ENCODE peak calls at places on chromosomes 1 and 21, in nine cellular contexts. A, E, Z, F, W, O, Q, V and D are unnamed samples. For H3K36me3, the result is how much of the 10 kb centered on the place peaks cover.

GRCh38 chr1:86965012-86965826 is 50.8 kb downstream of the HS2ST1 start:
- DNase-seq in W (no peak), Z (no peak), Q (peak), F (no peak), V (no peak), A (no peak), O (peak), E (peak), D (peak)

GRCh38 chr1:39238476-39238875 is 34.0 kb downstream of the MACF1 start:
- DNase-seq in Z (no peak), W (no peak), V (no peak), A (no peak), O (peak), F (no peak), E (no peak), Q (no peak), D (peak)

GRCh38 chr1:90671736-90672135 is 45.4 kb downstream of the BARHL2 start:
- DNase-seq in Q (no peak), F (no peak), A (no peak), Z (no peak), E (no peak), V (no peak), O (no peak), W (no peak), D (no peak)

GRCh38 chr1:172837816-172838680 is 179.1 kb downstream of the FASLG start:
- DNase-seq in O (peak), Q (no peak), W (no peak), A (no peak), E (no peak), V (no peak), F (no peak), Z (no peak), D (peak)

GRCh38 chr1:210932104-210932503 is 201.8 kb downstream of the KCNH1 start:
- DNase-seq in Q (no peak), Z (no peak), E (no peak), O (no peak), V (no peak), W (no peak), F (no peak), A (no peak), D (no peak)

GRCh38 chr1:211697356-211697755 is 21.9 kb upstream of the NEK2 start:
- DNase-seq in F (no peak), Z (no peak), V (no peak), Q (no peak), W (no peak), A (no peak), E (no peak), O (no peak), D (no peak)

GRCh38 chr1:71509051-71509595 is 428.3 kb upstream of the ZRANB2 start:
- DNase-seq in V (no peak), F (no peak), Z (no peak), O (peak), Q (no peak), E (no peak), A (no peak), W (no peak), D (no peak)

GRCh38 chr21:25967566-25968438 is 202.8 kb downstream of the APP start:
- DNase-seq in A (no peak), E (no peak), O (peak), V (no peak), F (no peak), Z (no peak), W (no peak), Q (no peak), D (peak)

GRCh38 chr1:198656500-198656932 is 17.7 kb downstream of the PTPRC start:
- DNase-seq in F (no peak), Z (peak), O (no peak), W (peak), Q (peak), V (no peak), E (no peak), A (no peak), D (no peak)

GRCh38 chr1:109299087-109299983 is 7.5 kb downstream of the MYBPHL start:
- DNase-seq in E (no peak), O (peak), V (no peak), F (peak), W (no peak), Q (no peak), A (no peak), Z (no peak), D (peak)

GRCh38 chr21:43603641-43604504 is 55.4 kb downstream of the HSF2BP start:
- DNase-seq in F (no peak), Z (no peak), Q (no peak), E (no peak), O (peak), A (no peak), V (no peak), W (no peak), D (no peak)

GRCh38 chr1:94773931-94774422 is 46.2 kb upstream of the SLC44A3 start:
- DNase-seq in Z (no peak), O (peak), E (peak), A (no peak), Q (peak), V (no peak), F (no peak), W (no peak), D (peak)

GRCh38 chr1:158793604-158794003 is 12.6 kb upstream of the OR6N2 start:
- DNase-seq in F (no peak), A (no peak), V (no peak), E (no peak), Z (no peak), O (no peak), W (no peak), Q (peak), D (no peak)

GRCh38 chr1:114108741-114109255 is 44.9 kb downstream of the SYT6 start:
- DNase-seq in Q (no peak), Z (no peak), A (no peak), F (no peak), W (no peak), E (no peak), O (peak), V (no peak), D (no peak)

GRCh38 chr1:181324797-181325616 is 158.3 kb upstream of the CACNA1E start:
- DNase-seq in O (no peak), F (no peak), Q (no peak), E (no peak), A (no peak), V (no peak), Z (no peak), W (no peak), D (peak)

GRCh38 chr1:107963009-107963408 is 2.0 kb downstream of the VAV3 start:
- DNase-seq in Z (no peak), V (no peak), F (no peak), A (no peak), O (no peak), E (no peak), Q (no peak), W (no peak), D (no peak)

GRCh38 chr1:26081267-26082019 is 14.0 kb upstream of the TRIM63 start:
- DNase-seq in O (peak), F (peak), W (no peak), Q (no peak), E (no peak), Z (no peak), A (no peak), V (no peak), D (no peak)

GRCh38 chr1:44073528-44073927 is 42.3 kb upstream of the SLC6A9 start:
- DNase-seq in A (no peak), E (no peak), V (peak), O (no peak), F (no peak), Z (no peak), Q (peak), W (no peak), D (no peak)

GRCh38 chr1:87210151-87210550 is 118.5 kb upstream of the LMO4 start:
- DNase-seq in O (no peak), A (no peak), V (no peak), Z (no peak), E (no peak), Q (no peak), W (no peak), F (no peak), D (no peak)

GRCh38 chr1:245822997-245823396 is 668.2 kb downstream of the KIF26B start:
- DNase-seq in E (no peak), V (no peak), O (peak), A (no peak), Q (no peak), W (no peak), Z (no peak), F (no peak), D (peak)

GRCh38 chr1:36161656-36162531 is 5.9 kb downstream of the MAP7D1 start:
- DNase-seq in V (peak), A (no peak), Z (peak), W (no peak), F (no peak), E (peak), O (peak), Q (peak), D (peak)

GRCh38 chr1:64986903-64987871 is 20.8 kb upstream of the JAK1 start:
- DNase-seq in Q (no peak), O (no peak), F (no peak), W (no peak), V (no peak), Z (no peak), E (no peak), A (no peak), D (peak)

GRCh38 chr1:54854376-54855020 is 32.5 kb downstream of the DHCR24 start:
- DNase-seq in A (no peak), F (no peak), O (peak), W (no peak), V (no peak), E (no peak), Q (no peak), Z (no peak), D (no peak)

GRCh38 chr1:185853739-185854138 is 119.5 kb downstream of the HMCN1 start:
- DNase-seq in F (no peak), E (no peak), Q (no peak), O (peak), A (no peak), V (no peak), W (no peak), Z (no peak), D (peak)

GRCh38 chr1:206461602-206462455 is 8.4 kb upstream of the IKBKE start:
- DNase-seq in V (peak), E (peak), W (no peak), A (no peak), Q (peak), F (peak), Z (no peak), O (peak), D (peak)

GRCh38 chr1:6329851-6330250 is 63.7 kb downstream of the ACOT7 start:
- DNase-seq in Z (no peak), A (no peak), E (no peak), Q (no peak), F (no peak), V (no peak), O (peak), W (no peak), D (no peak)

GRCh38 chr1:206967096-206967851 is 3.0 kb downstream of the FCAMR start:
- DNase-seq in E (no peak), V (no peak), F (no peak), Z (no peak), O (peak), A (no peak), Q (no peak), W (no peak), D (peak)

GRCh38 chr21:39006653-39007417 is 176.4 kb downstream of the PSMG1 start:
- DNase-seq in V (peak), F (no peak), E (no peak), Z (peak), O (no peak), Q (no peak), W (no peak), A (no peak), D (peak)

GRCh38 chr1:70150444-70150843 is 54.9 kb downstream of the LRRC40 start:
- DNase-seq in W (no peak), F (no peak), Z (no peak), O (no peak), V (no peak), E (no peak), A (no peak), Q (no peak), D (no peak)

GRCh38 chr1:55418208-55418607 is 203.0 kb upstream of the USP24 start:
- DNase-seq in A (no peak), E (no peak), W (no peak), F (no peak), V (no peak), Q (no peak), O (no peak), Z (no peak), D (no peak)

GRCh38 chr1:96374076-96374762 is 347.4 kb upstream of the PTBP2 start:
- DNase-seq in Q (no peak), F (no peak), E (no peak), W (no peak), O (peak), Z (no peak), A (no peak), V (no peak), D (no peak)

DNA sequence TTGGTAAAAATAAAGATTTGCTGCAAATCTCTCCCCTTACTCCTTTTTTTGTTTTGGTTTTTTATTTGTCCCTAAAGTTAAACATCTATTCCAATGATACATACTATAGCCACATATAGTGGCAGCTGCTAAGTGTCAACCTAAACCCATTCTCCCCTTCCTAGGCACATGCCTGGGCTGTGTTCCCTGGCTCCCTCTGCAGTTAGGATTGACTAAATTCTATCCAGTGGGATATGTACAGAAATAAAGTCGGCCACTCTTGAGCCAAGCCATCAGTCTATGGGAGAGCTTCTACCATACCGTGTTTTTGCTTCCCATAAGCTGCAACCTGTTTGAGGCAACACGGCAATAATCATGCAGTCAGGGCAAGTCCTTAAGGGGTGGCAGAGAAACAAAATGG is 23.6 kb downstream of the MCOLN3 start:
- DNase-seq in W (no peak), E (no peak), F (no peak), V (no peak), A (no peak), O (no peak), Q (peak), Z (no peak), D (no peak)
- TF ChIP-seq CTCF in W (no peak), E (no peak), F (no peak), V (no peak), A (no peak), O (no peak), Q (peak), Z (no peak), D (no peak)

GRCh38 chr1:11198257-11198656 is 9.1 kb downstream of the ANGPTL7 start:
- DNase-seq in O (no peak), W (no peak), Q (no peak), V (no peak), Z (no peak), E (no peak), F (no peak), A (no peak), D (no peak)
- H3K36me3 ChIP-seq in O (under half), W (under half), Q (under half), V (half or more), Z (under half), E (under half), F (under half), A (half or more), D (under half)

GRCh38 chr1:77796695-77797405 is 17.4 kb downstream of the MIGA1 start:
- DNase-seq in Z (no peak), F (no peak), V (no peak), A (no peak), O (no peak), E (no peak), Q (no peak), W (no peak), D (no peak)
- TF ChIP-seq CTCF in Z (no peak), F (no peak), V (no peak), A (no peak), O (no peak), E (no peak), Q (peak), W (no peak), D (no peak)

GRCh38 chr1:226371866-226372490 is 35.9 kb downstream of the PARP1 start:
- DNase-seq in E (no peak), Q (no peak), W (no peak), O (no peak), A (no peak), F (no peak), V (no peak), Z (no peak), D (no peak)
- H3K36me3 ChIP-seq in E (half or more), Q (half or more), W (under half), O (under half), A (half or more), F (under half), V (half or more), Z (under half), D (under half)

GRCh38 chr1:50368179-50369007 is 54.9 kb downstream of the DMRTA2 start:
- DNase-seq in Q (peak), A (no peak), E (peak), W (no peak), V (no peak), Z (no peak), F (no peak), O (no peak), D (no peak)
- TF ChIP-seq CTCF in Q (peak), A (peak), E (peak), W (peak), V (peak), Z (peak), F (peak), O (peak), D (peak)

DNA sequence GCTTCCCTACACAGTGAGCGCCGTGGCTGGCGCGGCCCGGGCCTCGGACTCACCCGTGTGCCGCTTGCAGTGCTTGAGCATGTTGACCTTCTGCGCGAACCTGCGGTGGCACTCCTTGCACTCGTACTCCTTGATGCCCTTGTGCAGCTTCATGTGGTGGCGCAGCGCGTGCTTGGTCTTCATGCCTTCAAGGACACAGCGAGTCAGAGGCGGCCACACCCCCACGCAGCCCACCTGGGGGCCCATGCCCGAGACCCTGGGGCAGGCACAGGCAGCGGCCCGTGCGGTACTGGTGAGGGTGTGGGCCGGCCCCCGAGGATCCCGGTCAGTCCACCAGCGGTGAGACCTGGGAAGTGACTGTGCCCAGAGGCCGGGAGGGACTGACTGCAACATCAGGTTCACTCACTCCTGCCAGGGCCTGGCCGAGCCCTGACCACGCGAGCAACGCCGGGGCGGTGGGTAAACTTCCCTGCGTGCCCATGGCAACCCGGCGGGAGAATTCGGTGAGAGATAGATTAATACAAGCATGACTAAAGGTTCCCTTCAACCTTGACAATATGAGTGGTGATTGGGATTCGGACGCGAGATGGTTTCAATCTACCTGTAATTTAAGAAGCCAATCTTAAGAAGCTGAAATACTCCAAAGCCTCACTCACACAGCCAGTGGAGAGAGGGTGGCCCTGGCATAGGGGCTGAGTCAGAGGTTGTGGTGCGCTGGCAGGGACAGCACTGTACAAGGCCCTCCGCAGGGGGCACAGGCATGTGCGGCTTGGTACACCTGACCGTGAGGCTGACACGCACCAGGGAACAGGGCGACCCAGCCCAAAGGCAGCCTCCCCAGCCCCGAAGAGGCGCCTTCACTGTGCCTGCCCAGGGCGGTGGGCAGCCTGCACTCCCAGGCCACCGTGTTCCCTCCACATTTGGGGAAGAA is 49.1 kb upstream of the RIPK4 start:
- DNase-seq in A (peak), V (no peak), Q (no peak), E (no peak), W (no peak), F (no peak), Z (no peak), O (no peak), D (no peak)
- H3K36me3 ChIP-seq in A (under half), V (under half), Q (under half), E (under half), W (under half), F (under half), Z (under half), O (under half), D (under half)